ENCODE peak calls at places on chromosome 4, in ten cellular contexts. One of them, this sample, is unnamed.

GRCh38 chr4:183205193-183205592 is 106.1 kb downstream of the WWC2 start:
- DNase-seq in ovary: no peak
- DNase-seq in stomach: no peak
- DNase-seq in sigmoid colon: no peak
- DNase-seq in A549: no peak
- DNase-seq in upper lobe of left lung: no peak
- DNase-seq in HepG2: no peak
- DNase-seq in esophagus muscularis mucosa: no peak
- DNase-seq in transverse colon: no peak
- DNase-seq in K562: no peak
- DNase-seq in this sample: no peak

GRCh38 chr4:83013420-83013867 is 2.8 kb upstream of the LIN54 start:
- DNase-seq in ovary: no peak
- DNase-seq in stomach: no peak
- DNase-seq in sigmoid colon: no peak
- DNase-seq in A549: no peak
- DNase-seq in upper lobe of left lung: no peak
- DNase-seq in HepG2: no peak
- DNase-seq in esophagus muscularis mucosa: no peak
- DNase-seq in transverse colon: no peak
- DNase-seq in K562: peak
- DNase-seq in this sample: no peak

GRCh38 chr4:82753725-82754410 is 44.7 kb downstream of the SCD5 start:
- DNase-seq in ovary: no peak
- DNase-seq in stomach: no peak
- DNase-seq in sigmoid colon: no peak
- DNase-seq in A549: no peak
- DNase-seq in upper lobe of left lung: no peak
- DNase-seq in HepG2: no peak
- DNase-seq in esophagus muscularis mucosa: no peak
- DNase-seq in transverse colon: no peak
- DNase-seq in K562: no peak
- DNase-seq in this sample: no peak

GRCh38 chr4:13920901-13921300 is 293.4 kb upstream of the BOD1L1 start:
- DNase-seq in ovary: peak
- DNase-seq in stomach: no peak
- DNase-seq in sigmoid colon: peak
- DNase-seq in A549: peak
- DNase-seq in upper lobe of left lung: no peak
- DNase-seq in HepG2: peak
- DNase-seq in esophagus muscularis mucosa: peak
- DNase-seq in transverse colon: peak
- DNase-seq in K562: peak
- DNase-seq in this sample: peak

GRCh38 chr4:109847896-109848442 is at the start of gene LRIT3:
- DNase-seq in ovary: no peak
- DNase-seq in stomach: no peak
- DNase-seq in sigmoid colon: no peak
- DNase-seq in A549: no peak
- DNase-seq in upper lobe of left lung: no peak
- DNase-seq in HepG2: no peak
- DNase-seq in esophagus muscularis mucosa: no peak
- DNase-seq in transverse colon: no peak
- DNase-seq in K562: no peak
- DNase-seq in this sample: no peak

GRCh38 chr4:70583952-70584834 is 7.9 kb upstream of the AMBN start:
- DNase-seq in ovary: no peak
- DNase-seq in stomach: peak
- DNase-seq in sigmoid colon: no peak
- DNase-seq in A549: no peak
- DNase-seq in upper lobe of left lung: no peak
- DNase-seq in HepG2: peak
- DNase-seq in esophagus muscularis mucosa: no peak
- DNase-seq in transverse colon: no peak
- DNase-seq in K562: no peak
- DNase-seq in this sample: no peak

GRCh38 chr4:77153016-77153415 is 4.0 kb upstream of the CCNG2 start:
- DNase-seq in ovary: no peak
- DNase-seq in stomach: no peak
- DNase-seq in sigmoid colon: no peak
- DNase-seq in A549: no peak
- DNase-seq in upper lobe of left lung: no peak
- DNase-seq in HepG2: no peak
- DNase-seq in esophagus muscularis mucosa: no peak
- DNase-seq in transverse colon: no peak
- DNase-seq in K562: no peak
- DNase-seq in this sample: no peak

GRCh38 chr4:44056721-44057151 is 391.9 kb downstream of the KCTD8 start:
- DNase-seq in ovary: no peak
- DNase-seq in stomach: no peak
- DNase-seq in sigmoid colon: no peak
- DNase-seq in A549: no peak
- DNase-seq in upper lobe of left lung: no peak
- DNase-seq in HepG2: no peak
- DNase-seq in esophagus muscularis mucosa: no peak
- DNase-seq in transverse colon: no peak
- DNase-seq in K562: no peak
- DNase-seq in this sample: no peak

GRCh38 chr4:180169394-180169793 is 2073.8 kb upstream of the TENM3 start:
- DNase-seq in ovary: no peak
- DNase-seq in stomach: no peak
- DNase-seq in sigmoid colon: no peak
- DNase-seq in A549: no peak
- DNase-seq in upper lobe of left lung: no peak
- DNase-seq in HepG2: no peak
- DNase-seq in esophagus muscularis mucosa: no peak
- DNase-seq in transverse colon: no peak
- DNase-seq in K562: no peak
- DNase-seq in this sample: no peak

GRCh38 chr4:40316782-40317635 is 18.1 kb upstream of the CHRNA9 start:
- DNase-seq in ovary: peak
- DNase-seq in stomach: peak
- DNase-seq in sigmoid colon: peak
- DNase-seq in A549: no peak
- DNase-seq in upper lobe of left lung: peak
- DNase-seq in HepG2: peak
- DNase-seq in esophagus muscularis mucosa: no peak
- DNase-seq in transverse colon: peak
- DNase-seq in K562: peak
- DNase-seq in this sample: peak

GRCh38 chr4:159455675-159456235 is 352.9 kb downstream of the RAPGEF2 start:
- DNase-seq in ovary: no peak
- DNase-seq in stomach: no peak
- DNase-seq in sigmoid colon: no peak
- DNase-seq in A549: peak
- DNase-seq in upper lobe of left lung: no peak
- DNase-seq in HepG2: peak
- DNase-seq in esophagus muscularis mucosa: no peak
- DNase-seq in transverse colon: no peak
- DNase-seq in K562: peak
- DNase-seq in this sample: peak

GRCh38 chr4:108317377-108317776 is 148.6 kb upstream of the LEF1 start:
- DNase-seq in ovary: no peak
- DNase-seq in stomach: no peak
- DNase-seq in sigmoid colon: no peak
- DNase-seq in A549: no peak
- DNase-seq in upper lobe of left lung: no peak
- DNase-seq in HepG2: no peak
- DNase-seq in esophagus muscularis mucosa: no peak
- DNase-seq in transverse colon: no peak
- DNase-seq in K562: no peak
- DNase-seq in this sample: no peak

GRCh38 chr4:75673959-75674328 is 733 bp upstream of the G3BP2 start:
- DNase-seq in ovary: no peak
- DNase-seq in stomach: no peak
- DNase-seq in sigmoid colon: no peak
- DNase-seq in A549: no peak
- DNase-seq in upper lobe of left lung: no peak
- DNase-seq in HepG2: no peak
- DNase-seq in esophagus muscularis mucosa: no peak
- DNase-seq in transverse colon: no peak
- DNase-seq in K562: peak
- DNase-seq in this sample: no peak

GRCh38 chr4:169152899-169153298 is 117.9 kb downstream of the SH3RF1 start:
- DNase-seq in ovary: no peak
- DNase-seq in stomach: no peak
- DNase-seq in sigmoid colon: no peak
- DNase-seq in A549: no peak
- DNase-seq in upper lobe of left lung: no peak
- DNase-seq in HepG2: no peak
- DNase-seq in esophagus muscularis mucosa: no peak
- DNase-seq in transverse colon: no peak
- DNase-seq in K562: peak
- DNase-seq in this sample: no peak

GRCh38 chr4:39181905-39182638 is at the start of gene WDR19:
- DNase-seq in ovary: peak
- DNase-seq in stomach: peak
- DNase-seq in sigmoid colon: peak
- DNase-seq in A549: peak
- DNase-seq in upper lobe of left lung: peak
- DNase-seq in HepG2: peak
- DNase-seq in esophagus muscularis mucosa: peak
- DNase-seq in transverse colon: peak
- DNase-seq in K562: peak
- DNase-seq in this sample: peak
- TF ChIP-seq POLR2A in ovary: peak
- TF ChIP-seq POLR2A in stomach: no peak
- TF ChIP-seq POLR2A in sigmoid colon: no peak
- TF ChIP-seq POLR2A in A549: peak
- TF ChIP-seq POLR2A in upper lobe of left lung: no peak
- TF ChIP-seq POLR2A in HepG2: peak
- TF ChIP-seq POLR2A in esophagus muscularis mucosa: no peak
- TF ChIP-seq POLR2A in transverse colon: no peak
- TF ChIP-seq POLR2A in K562: no peak
- TF ChIP-seq POLR2A in this sample: peak

GRCh38 chr4:1367230-1367935 is 20.4 kb downstream of the UVSSA start:
- DNase-seq in ovary: no peak
- DNase-seq in stomach: no peak
- DNase-seq in sigmoid colon: peak
- DNase-seq in A549: no peak
- DNase-seq in upper lobe of left lung: no peak
- DNase-seq in HepG2: no peak
- DNase-seq in esophagus muscularis mucosa: no peak
- DNase-seq in transverse colon: no peak
- DNase-seq in K562: no peak
- DNase-seq in this sample: no peak
- TF ChIP-seq EP300 in ovary: no peak
- TF ChIP-seq EP300 in stomach: no peak
- TF ChIP-seq EP300 in sigmoid colon: no peak
- TF ChIP-seq EP300 in A549: no peak
- TF ChIP-seq EP300 in upper lobe of left lung: no peak
- TF ChIP-seq EP300 in HepG2: no peak
- TF ChIP-seq EP300 in esophagus muscularis mucosa: no peak
- TF ChIP-seq EP300 in transverse colon: no peak
- TF ChIP-seq EP300 in K562: no peak
- TF ChIP-seq EP300 in this sample: no peak

GRCh38 chr4:89218587-89218986 is 89.0 kb downstream of the GPRIN3 start:
- DNase-seq in ovary: no peak
- DNase-seq in stomach: no peak
- DNase-seq in sigmoid colon: no peak
- DNase-seq in A549: no peak
- DNase-seq in upper lobe of left lung: no peak
- DNase-seq in HepG2: peak
- DNase-seq in esophagus muscularis mucosa: no peak
- DNase-seq in transverse colon: no peak
- DNase-seq in K562: no peak
- DNase-seq in this sample: no peak

GRCh38 chr4:89216422-89216821 is 91.2 kb downstream of the GPRIN3 start:
- DNase-seq in ovary: no peak
- DNase-seq in stomach: no peak
- DNase-seq in sigmoid colon: no peak
- DNase-seq in A549: no peak
- DNase-seq in upper lobe of left lung: no peak
- DNase-seq in HepG2: no peak
- DNase-seq in esophagus muscularis mucosa: no peak
- DNase-seq in transverse colon: no peak
- DNase-seq in K562: no peak
- DNase-seq in this sample: no peak

GRCh38 chr4:89216866-89217265 is 90.7 kb downstream of the GPRIN3 start:
- DNase-seq in ovary: no peak
- DNase-seq in stomach: no peak
- DNase-seq in sigmoid colon: no peak
- DNase-seq in A549: no peak
- DNase-seq in upper lobe of left lung: no peak
- DNase-seq in HepG2: no peak
- DNase-seq in esophagus muscularis mucosa: no peak
- DNase-seq in transverse colon: no peak
- DNase-seq in K562: no peak
- DNase-seq in this sample: no peak

GRCh38 chr4:89215736-89216135 is 91.9 kb downstream of the GPRIN3 start:
- DNase-seq in ovary: no peak
- DNase-seq in stomach: no peak
- DNase-seq in sigmoid colon: no peak
- DNase-seq in A549: no peak
- DNase-seq in upper lobe of left lung: no peak
- DNase-seq in HepG2: no peak
- DNase-seq in esophagus muscularis mucosa: no peak
- DNase-seq in transverse colon: no peak
- DNase-seq in K562: no peak
- DNase-seq in this sample: no peak

GRCh38 chr4:89217594-89217993 is 90.0 kb downstream of the GPRIN3 start:
- DNase-seq in ovary: no peak
- DNase-seq in stomach: no peak
- DNase-seq in sigmoid colon: no peak
- DNase-seq in A549: no peak
- DNase-seq in upper lobe of left lung: no peak
- DNase-seq in HepG2: no peak
- DNase-seq in esophagus muscularis mucosa: no peak
- DNase-seq in transverse colon: no peak
- DNase-seq in K562: no peak
- DNase-seq in this sample: no peak
- TF ChIP-seq POLR2A in ovary: no peak
- TF ChIP-seq POLR2A in stomach: no peak
- TF ChIP-seq POLR2A in sigmoid colon: no peak
- TF ChIP-seq POLR2A in A549: no peak
- TF ChIP-seq POLR2A in upper lobe of left lung: no peak
- TF ChIP-seq POLR2A in HepG2: no peak
- TF ChIP-seq POLR2A in esophagus muscularis mucosa: no peak
- TF ChIP-seq POLR2A in transverse colon: no peak
- TF ChIP-seq POLR2A in K562: no peak
- TF ChIP-seq POLR2A in this sample: no peak

DNA sequence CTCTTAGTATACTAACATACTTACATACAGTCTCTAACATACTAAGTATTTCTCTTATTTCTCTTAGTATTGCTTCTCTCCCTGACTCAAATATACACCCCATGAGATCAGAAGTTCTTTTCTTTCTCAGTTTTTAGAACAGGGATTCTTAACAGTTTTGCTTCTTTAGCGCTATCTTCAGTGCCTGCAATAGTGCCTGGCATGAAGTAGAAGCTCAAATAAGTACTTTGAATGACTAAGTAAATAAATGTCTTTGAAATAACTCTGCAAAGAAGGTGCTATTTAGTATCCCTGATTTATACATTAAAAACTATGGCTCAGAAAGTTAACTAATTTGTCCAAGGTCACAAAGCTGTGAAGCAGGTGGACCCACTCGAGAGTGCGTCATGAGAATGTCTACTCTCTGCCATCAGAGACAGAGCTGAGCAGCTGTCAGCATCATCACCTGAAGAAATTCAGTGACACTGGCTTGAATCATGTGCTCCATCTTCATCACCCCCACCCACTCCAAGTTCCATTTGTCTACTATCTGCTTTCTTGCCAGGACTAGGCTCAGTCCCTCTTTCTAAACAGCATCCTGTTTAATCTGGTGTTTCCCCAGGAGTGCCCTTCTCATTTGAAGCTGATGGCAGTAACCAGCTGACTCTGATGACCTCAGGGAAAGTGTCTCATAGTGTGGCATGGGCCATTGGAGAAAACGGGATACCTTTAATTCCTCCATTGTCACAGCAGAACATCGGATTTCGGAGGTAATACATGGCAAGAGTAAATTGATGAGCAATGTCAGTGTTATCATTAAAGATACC is 83.1 kb downstream of the CC2D2A start:
- DNase-seq in ovary: no peak
- DNase-seq in stomach: no peak
- DNase-seq in sigmoid colon: no peak
- DNase-seq in A549: no peak
- DNase-seq in upper lobe of left lung: no peak
- DNase-seq in HepG2: no peak
- DNase-seq in esophagus muscularis mucosa: no peak
- DNase-seq in transverse colon: no peak
- DNase-seq in K562: no peak
- DNase-seq in this sample: no peak
- TF ChIP-seq EP300 in ovary: no peak
- TF ChIP-seq EP300 in stomach: no peak
- TF ChIP-seq EP300 in sigmoid colon: no peak
- TF ChIP-seq EP300 in A549: no peak
- TF ChIP-seq EP300 in upper lobe of left lung: no peak
- TF ChIP-seq EP300 in HepG2: no peak
- TF ChIP-seq EP300 in esophagus muscularis mucosa: no peak
- TF ChIP-seq EP300 in transverse colon: no peak
- TF ChIP-seq EP300 in K562: no peak
- TF ChIP-seq EP300 in this sample: no peak